ENCODE peak calls at places on chromosomes 11 and 22, in ten cellular contexts. W is epithelial cell of esophagus, C is heart right ventricle, U is neural progenitor cell, L is spleen, R is left ventricle myocardium inferior, V is psoas muscle, E is fibroblast of lung, Q is transverse colon, B is lower leg skin. T is an unnamed sample.

GRCh38 chr11:121767433-121767832 is 314.7 kb upstream of the SORL1-AS1 start:
- DNase-seq in R (no peak), U (no peak), L (no peak), W (peak), Q (no peak), B (no peak), V (no peak), E (no peak), C (no peak), T (peak)

GRCh38 chr11:16737860-16738197 is 618 bp upstream of the C11orf58 start:
- DNase-seq in U (peak), E (peak), Q (no peak), R (no peak), V (no peak), B (no peak), W (no peak), C (no peak), L (no peak), T (no peak)

GRCh38 chr11:116725434-116726221 is 47.2 kb downstream of the BUD13 start:
- DNase-seq in L (peak), Q (no peak), B (no peak), W (no peak), E (peak), U (peak), R (no peak), V (no peak), C (no peak), T (no peak)

GRCh38 chr11:74370122-74370521 is 28.1 kb downstream of the PGM2L1 start:
- DNase-seq in B (no peak), Q (no peak), V (no peak), E (no peak), R (no peak), L (no peak), U (no peak), W (no peak), C (no peak), T (no peak)

GRCh38 chr11:39617971-39618370 is 1841.5 kb downstream of the LRRC4C start:
- DNase-seq in B (no peak), Q (no peak), W (no peak), R (no peak), C (no peak), V (no peak), U (no peak), L (no peak), E (no peak), T (no peak)

GRCh38 chr11:62560566-62561103 is 13.1 kb downstream of the EEF1G start:
- DNase-seq in C (peak), B (peak), U (peak), W (peak), Q (peak), V (peak), L (peak), E (peak), R (peak), T (peak)

GRCh38 chr11:92304271-92304670 is 79.7 kb downstream of the FAT3 start:
- DNase-seq in W (no peak), E (no peak), C (no peak), V (no peak), R (no peak), L (no peak), U (no peak), Q (no peak), B (no peak), T (no peak)

GRCh38 chr11:35116762-35117588 is 22.0 kb upstream of the CD44 start:
- DNase-seq in W (no peak), E (no peak), U (no peak), C (peak), B (no peak), L (no peak), Q (no peak), V (peak), R (peak), T (no peak)

GRCh38 chr22:24051568-24051967 is 40.5 kb downstream of the CABIN1 start:
- DNase-seq in V (no peak), Q (no peak), W (no peak), E (no peak), U (no peak), R (no peak), C (no peak), L (no peak), B (peak), T (no peak)

GRCh38 chr11:63520606-63521170 is 14.8 kb downstream of the LGALS12 start:
- DNase-seq in V (no peak), E (peak), U (no peak), R (no peak), Q (no peak), L (no peak), W (peak), B (no peak), C (no peak), T (no peak)

GRCh38 chr22:43743131-43743530 is 69.0 kb downstream of the EFCAB6 start:
- DNase-seq in C (no peak), W (no peak), E (no peak), Q (no peak), V (no peak), B (no peak), L (no peak), R (no peak), U (peak), T (no peak)

GRCh38 chr11:15673408-15673811 is 558.7 kb downstream of the INSC start:
- DNase-seq in V (no peak), Q (no peak), E (peak), L (no peak), U (no peak), C (peak), R (no peak), W (no peak), B (no peak), T (peak)

GRCh38 chr22:31956360-31956759 is 12.0 kb downstream of the YWHAH start:
- DNase-seq in W (no peak), B (no peak), C (no peak), L (peak), V (no peak), U (no peak), R (no peak), E (no peak), Q (no peak), T (no peak)

GRCh38 chr11:112513936-112514716 is 253.5 kb upstream of the PLET1 start:
- DNase-seq in R (no peak), V (no peak), U (no peak), Q (no peak), E (no peak), W (no peak), L (no peak), C (no peak), B (no peak), T (no peak)

GRCh38 chr22:17922925-17923898 is 101.1 kb downstream of the MICAL3 start:
- DNase-seq in V (no peak), W (no peak), E (peak), L (no peak), Q (no peak), R (no peak), U (no peak), C (no peak), B (no peak), T (no peak)

GRCh38 chr11:34366522-34366921 is 8.7 kb upstream of the ABTB2 start:
- DNase-seq in V (no peak), L (no peak), U (no peak), C (no peak), E (no peak), B (no peak), W (peak), Q (peak), R (no peak), T (no peak)

GRCh38 chr11:1772270-1773130 is 8.8 kb upstream of the CTSD start:
- DNase-seq in Q (peak), R (no peak), B (no peak), C (peak), W (peak), V (peak), U (peak), L (peak), E (peak), T (peak)

GRCh38 chr11:128802358-128802981 is 64.6 kb downstream of the KCNJ1 start:
- DNase-seq in B (no peak), V (no peak), C (no peak), Q (no peak), E (no peak), W (peak), U (peak), L (no peak), R (no peak), T (peak)

GRCh38 chr11:27656806-27657483 is 43.3 kb downstream of the BDNF start:
- DNase-seq in Q (no peak), L (no peak), W (peak), V (no peak), R (no peak), B (no peak), U (no peak), E (no peak), C (no peak), T (no peak)

GRCh38 chr11:47980907-47981621 is 705 bp downstream of the PTPRJ start:
- DNase-seq in E (peak), U (peak), R (peak), Q (peak), C (peak), L (peak), W (peak), V (peak), B (no peak), T (peak)

GRCh38 chr11:34940026-34940677 is 23.7 kb downstream of the PDHX start:
- DNase-seq in V (no peak), U (no peak), W (no peak), R (no peak), Q (no peak), B (no peak), C (no peak), E (peak), L (no peak), T (no peak)

GRCh38 chr11:33542921-33543320 is 157.7 kb downstream of the C11orf91 start:
- DNase-seq in L (no peak), U (peak), V (peak), Q (peak), C (peak), W (peak), E (peak), B (no peak), R (peak), T (peak)

GRCh38 chr11:83112886-83113285 is 41.2 kb upstream of the RAB30 start:
- DNase-seq in Q (no peak), B (no peak), L (no peak), R (no peak), V (no peak), W (no peak), U (no peak), E (no peak), C (no peak), T (no peak)

GRCh38 chr11:36352919-36353318 is 56.8 kb downstream of the PRR5L start:
- DNase-seq in R (no peak), W (no peak), L (no peak), U (no peak), V (no peak), B (no peak), E (no peak), C (no peak), Q (no peak), T (no peak)

GRCh38 chr11:381501-382072 is 12.3 kb downstream of the B4GALNT4 start:
- DNase-seq in E (no peak), Q (no peak), U (no peak), W (no peak), L (no peak), V (no peak), C (no peak), B (no peak), R (no peak), T (no peak)

GRCh38 chr22:38338772-38339379 is 21.6 kb upstream of the CSNK1E start:
- DNase-seq in Q (peak), B (no peak), C (no peak), R (no peak), L (peak), U (no peak), E (no peak), V (peak), W (no peak), T (no peak)

GRCh38 chr11:102717280-102717679 is 7.5 kb downstream of the MMP8 start:
- DNase-seq in W (no peak), U (no peak), Q (no peak), V (no peak), B (no peak), E (no peak), L (no peak), R (no peak), C (no peak), T (no peak)

GRCh38 chr11:35523351-35523768 is 2.1 kb downstream of the PAMR1 start:
- DNase-seq in B (no peak), E (no peak), W (no peak), Q (no peak), V (no peak), U (no peak), L (no peak), C (no peak), R (no peak), T (no peak)

GRCh38 chr22:46052801-46053562 is 76.0 kb upstream of the WNT7B start:
- DNase-seq in U (no peak), E (peak), W (peak), Q (peak), B (peak), V (peak), L (peak), C (no peak), R (peak), T (peak)

GRCh38 chr11:112590778-112591177 is 330.1 kb upstream of the PLET1 start:
- DNase-seq in B (no peak), E (peak), Q (no peak), V (no peak), R (no peak), W (no peak), C (no peak), U (no peak), L (no peak), T (peak)

GRCh38 chr22:25492950-25493790 is 71.3 kb upstream of the GRK3 start:
- DNase-seq in U (no peak), V (no peak), W (no peak), L (no peak), B (no peak), E (no peak), Q (no peak), C (no peak), R (no peak), T (no peak)

GRCh38 chr11:19259487-19260345 is 19.0 kb upstream of the E2F8 start:
- DNase-seq in E (peak), Q (peak), B (peak), W (peak), C (peak), L (peak), V (peak), R (peak), U (peak), T (peak)

GRCh38 chr11:88175004-88175706 is at the start of gene RAB38:
- DNase-seq in C (peak), L (peak), R (peak), Q (peak), B (peak), E (peak), W (peak), V (peak), U (peak), T (peak)

GRCh38 chr11:118913411-118914125 is 12.2 kb downstream of the BCL9L start:
- DNase-seq in B (no peak), W (peak), Q (no peak), L (peak), E (no peak), C (no peak), R (peak), V (peak), U (peak), T (peak)
- H3K4me3 ChIP-seq in B (no peak), W (peak), Q (no peak), L (no peak), E (no peak), C (no peak), R (peak), V (peak), U (no peak), T (no peak)

DNA sequence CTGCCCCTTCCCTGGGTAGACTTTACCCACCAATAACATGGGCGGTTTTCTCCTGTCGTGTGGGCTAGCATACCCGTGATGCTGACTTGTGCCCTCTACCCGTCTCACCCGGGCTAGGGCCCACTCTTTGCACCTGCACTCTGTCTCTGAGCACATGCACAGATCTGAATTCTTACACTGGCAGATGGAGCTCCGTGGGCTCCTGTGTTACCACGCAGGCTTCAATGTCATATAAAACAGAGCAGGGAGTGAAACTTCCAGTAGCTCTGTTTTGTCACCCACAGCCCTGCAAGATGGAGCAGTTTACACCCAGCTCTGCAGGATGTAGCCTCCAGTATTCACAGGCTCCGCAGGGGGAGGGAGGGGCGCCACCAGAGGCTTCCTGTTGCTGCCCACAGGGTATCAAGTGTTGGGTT is 1.7 kb downstream of the DGKZ start:
- DNase-seq in Q (peak), B (no peak), L (peak), E (no peak), U (no peak), C (no peak), R (no peak), V (no peak), W (no peak), T (no peak)
- H3K4me3 ChIP-seq in Q (no peak), B (no peak), L (peak), E (no peak), U (no peak), C (no peak), R (peak), V (peak), W (no peak), T (peak)

DNA sequence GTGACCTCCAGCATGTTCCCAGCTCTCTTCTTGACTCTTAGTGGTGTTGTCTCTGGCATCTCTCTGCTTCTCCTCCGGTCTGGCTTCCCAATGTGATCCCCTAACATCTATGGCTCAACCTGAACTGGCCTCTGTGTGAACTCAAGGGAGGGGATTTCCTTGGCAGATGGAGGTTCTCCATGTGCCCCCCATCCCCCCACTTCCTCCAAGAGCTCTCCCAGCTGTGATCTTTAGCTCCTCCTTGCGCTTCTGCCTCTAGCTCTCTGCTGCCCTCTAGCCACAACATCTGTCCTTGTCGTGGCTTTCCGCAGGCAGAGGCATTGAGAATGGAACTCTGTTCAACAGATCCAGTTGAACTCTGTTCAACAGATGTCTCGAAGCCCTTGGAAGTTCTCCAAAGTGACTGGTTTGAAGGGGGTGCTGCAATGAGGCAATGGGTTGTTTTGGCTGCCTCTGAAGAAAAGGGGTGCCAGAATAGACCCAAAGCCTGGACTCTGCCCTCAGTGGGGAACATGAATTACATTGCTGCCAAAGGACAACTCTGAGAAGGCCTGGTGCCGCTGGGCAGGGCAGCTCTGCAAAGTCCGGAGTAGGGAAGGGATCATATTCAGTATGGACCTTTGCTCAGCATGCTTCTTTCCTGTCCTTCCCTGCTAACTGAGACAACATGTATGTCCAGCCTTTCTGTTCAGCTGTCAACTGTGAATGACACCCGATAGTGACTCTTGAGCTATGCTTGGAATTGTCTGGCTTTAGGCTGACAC is 61.9 kb downstream of the ADM start:
- DNase-seq in U (peak), W (peak), V (peak), E (peak), Q (peak), C (peak), B (peak), R (peak), L (peak), T (peak)
- H3K4me3 ChIP-seq in U (no peak), W (no peak), V (no peak), E (no peak), Q (no peak), C (no peak), B (no peak), R (no peak), L (no peak), T (no peak)

GRCh38 chr11:70201876-70202861 is 927 bp upstream of the FADD start:
- DNase-seq in C (no peak), Q (no peak), L (peak), B (no peak), E (peak), R (no peak), U (no peak), W (no peak), V (no peak), T (no peak)
- H3K4me3 ChIP-seq in C (peak), Q (peak), L (peak), B (peak), E (peak), R (peak), U (peak), W (peak), V (peak), T (peak)

GRCh38 chr11:66277475-66278391 is at the start of gene CNIH2:
- DNase-seq in E (no peak), L (peak), Q (peak), C (no peak), R (no peak), W (no peak), V (peak), U (peak), B (no peak), T (no peak)
- H3K4me3 ChIP-seq in E (no peak), L (peak), Q (peak), C (peak), R (peak), W (no peak), V (peak), U (peak), B (no peak), T (no peak)

GRCh38 chr11:66313321-66314185 is 3.3 kb downstream of the CD248 start:
- DNase-seq in R (peak), B (no peak), L (peak), E (peak), C (no peak), W (no peak), U (peak), V (peak), Q (no peak), T (no peak)

GRCh38 chr11:66310324-66310723 is 6.5 kb downstream of the CD248 start:
- DNase-seq in R (no peak), B (no peak), U (no peak), Q (no peak), E (no peak), W (no peak), C (no peak), L (no peak), V (no peak), T (no peak)

GRCh38 chr11:66311965-66312548 is 4.8 kb downstream of the CD248 start:
- DNase-seq in C (peak), V (peak), W (peak), B (peak), U (peak), L (peak), R (peak), Q (peak), E (peak), T (peak)

GRCh38 chr11:66312549-66313320 is 4.1 kb downstream of the CD248 start:
- DNase-seq in U (peak), L (peak), C (peak), W (peak), R (peak), Q (peak), B (peak), E (peak), V (peak), T (peak)

DNA sequence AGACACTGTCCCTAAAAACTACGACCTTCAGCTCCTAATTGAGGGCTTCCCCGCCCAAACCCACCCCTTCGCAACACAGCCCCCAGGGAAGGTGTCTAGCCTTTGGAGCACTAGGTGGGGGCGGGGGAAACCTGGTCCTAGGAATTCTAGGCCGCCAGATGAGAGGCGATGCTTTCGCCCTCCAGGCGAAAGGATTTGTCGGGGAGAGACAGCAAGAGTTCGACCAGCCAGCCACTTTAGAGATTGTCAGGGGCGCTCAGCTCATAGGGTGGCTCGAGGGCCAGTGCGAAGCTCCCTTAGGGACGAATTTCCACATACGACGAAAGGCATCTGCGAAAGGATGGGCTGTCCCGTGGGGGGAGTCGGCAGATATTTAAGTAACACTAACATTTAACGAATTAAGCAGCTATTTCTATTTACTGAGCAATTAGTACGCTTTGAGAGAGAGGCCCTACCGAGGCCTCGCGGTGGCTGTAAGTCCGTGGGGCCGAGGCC is 5.3 kb downstream of the CD248 start:
- DNase-seq in Q (no peak), U (no peak), R (no peak), V (no peak), B (no peak), L (no peak), W (no peak), E (no peak), C (no peak), T (no peak)
- H3K4me3 ChIP-seq in Q (peak), U (peak), R (peak), V (peak), B (no peak), L (peak), W (peak), E (peak), C (peak), T (peak)

T was measured in mammary epithelial cell.